ENCODE peak calls at places on chromosomes 7 and 10, in eight cellular contexts. One of them, this sample, is unnamed.
A peak's percentile ranks its signal among the peaks of the same experiment; 100 is the strongest.

GRCh38 chr7:151705744-151706567 is 171.0 kb downstream of the PRKAG2 start:
- DNase-seq in cardiac muscle cell: peak; percentile 82
- DNase-seq in ovary: peak; percentile 65
- DNase-seq in body of pancreas: peak; percentile 59
- DNase-seq in cardiac fibroblast: peak; percentile 68
- DNase-seq in PC-3: peak; percentile 56
- DNase-seq in endothelial cell of umbilical vein: peak; percentile 60
- DNase-seq in dorsolateral prefrontal cortex: no peak
- DNase-seq in this sample: peak; percentile 80

GRCh38 chr7:5282464-5283316 is at the start of gene SLC29A4:
- DNase-seq in cardiac muscle cell: peak; percentile 61
- DNase-seq in ovary: peak; percentile 38
- DNase-seq in body of pancreas: peak; percentile 45
- DNase-seq in cardiac fibroblast: no peak
- DNase-seq in PC-3: peak; percentile 19
- DNase-seq in endothelial cell of umbilical vein: no peak
- DNase-seq in dorsolateral prefrontal cortex: no peak
- DNase-seq in this sample: peak; percentile 21

GRCh38 chr10:99337261-99337905 is 8.2 kb downstream of the CNNM1 start:
- DNase-seq in cardiac muscle cell: peak; percentile 54
- DNase-seq in ovary: no peak
- DNase-seq in body of pancreas: no peak
- DNase-seq in cardiac fibroblast: no peak
- DNase-seq in PC-3: peak; percentile 51
- DNase-seq in endothelial cell of umbilical vein: no peak
- DNase-seq in dorsolateral prefrontal cortex: no peak
- DNase-seq in this sample: no peak

GRCh38 chr10:86687750-86688149 is 19.4 kb downstream of the LDB3 start:
- DNase-seq in cardiac muscle cell: no peak
- DNase-seq in ovary: no peak
- DNase-seq in body of pancreas: no peak
- DNase-seq in cardiac fibroblast: peak; percentile 68
- DNase-seq in PC-3: no peak
- DNase-seq in endothelial cell of umbilical vein: no peak
- DNase-seq in dorsolateral prefrontal cortex: no peak
- DNase-seq in this sample: no peak

GRCh38 chr7:85185355-85186082 is 1.3 kb downstream of the SEMA3D start:
- DNase-seq in cardiac muscle cell: peak; percentile 62
- DNase-seq in ovary: peak; percentile 52
- DNase-seq in body of pancreas: no peak
- DNase-seq in cardiac fibroblast: peak; percentile 60
- DNase-seq in PC-3: peak; percentile 70
- DNase-seq in endothelial cell of umbilical vein: peak; percentile 69
- DNase-seq in dorsolateral prefrontal cortex: no peak
- DNase-seq in this sample: peak; percentile 66

GRCh38 chr10:85045046-85045445 is 716.7 kb downstream of the CCSER2 start:
- DNase-seq in cardiac muscle cell: peak; percentile 12
- DNase-seq in ovary: no peak
- DNase-seq in body of pancreas: no peak
- DNase-seq in cardiac fibroblast: no peak
- DNase-seq in PC-3: no peak
- DNase-seq in endothelial cell of umbilical vein: no peak
- DNase-seq in dorsolateral prefrontal cortex: no peak
- DNase-seq in this sample: no peak

GRCh38 chr10:104104926-104105325 is 17.0 kb upstream of the SFR1 start:
- DNase-seq in cardiac muscle cell: no peak
- DNase-seq in ovary: no peak
- DNase-seq in body of pancreas: no peak
- DNase-seq in cardiac fibroblast: peak; percentile 57
- DNase-seq in PC-3: peak; percentile 81
- DNase-seq in endothelial cell of umbilical vein: no peak
- DNase-seq in dorsolateral prefrontal cortex: no peak
- DNase-seq in this sample: peak; percentile 84

GRCh38 chr10:132699411-132700167 is 86.4 kb downstream of the NKX6-2 start:
- DNase-seq in cardiac muscle cell: no peak
- DNase-seq in ovary: peak; percentile 14
- DNase-seq in body of pancreas: no peak
- DNase-seq in cardiac fibroblast: no peak
- DNase-seq in PC-3: no peak
- DNase-seq in endothelial cell of umbilical vein: no peak
- DNase-seq in dorsolateral prefrontal cortex: peak; percentile 24
- DNase-seq in this sample: no peak

GRCh38 chr7:44306608-44307007 is 18.8 kb downstream of the CAMK2B start:
- DNase-seq in cardiac muscle cell: no peak
- DNase-seq in ovary: no peak
- DNase-seq in body of pancreas: no peak
- DNase-seq in cardiac fibroblast: no peak
- DNase-seq in PC-3: no peak
- DNase-seq in endothelial cell of umbilical vein: no peak
- DNase-seq in dorsolateral prefrontal cortex: no peak
- DNase-seq in this sample: no peak

GRCh38 chr10:16559236-16559773 is 37.6 kb upstream of the C1QL3 start:
- DNase-seq in cardiac muscle cell: no peak
- DNase-seq in ovary: no peak
- DNase-seq in body of pancreas: no peak
- DNase-seq in cardiac fibroblast: no peak
- DNase-seq in PC-3: no peak
- DNase-seq in endothelial cell of umbilical vein: no peak
- DNase-seq in dorsolateral prefrontal cortex: no peak
- DNase-seq in this sample: no peak

GRCh38 chr10:11270135-11270857 is 252.6 kb downstream of the CELF2 start:
- DNase-seq in cardiac muscle cell: peak; percentile 95
- DNase-seq in ovary: peak; percentile 84
- DNase-seq in body of pancreas: peak; percentile 74
- DNase-seq in cardiac fibroblast: peak; percentile 67
- DNase-seq in PC-3: peak; percentile 44
- DNase-seq in endothelial cell of umbilical vein: peak; percentile 81
- DNase-seq in dorsolateral prefrontal cortex: peak; percentile 67
- DNase-seq in this sample: peak; percentile 62

GRCh38 chr10:52720018-52720417 is 52.6 kb downstream of the MBL2 start:
- DNase-seq in cardiac muscle cell: no peak
- DNase-seq in ovary: no peak
- DNase-seq in body of pancreas: no peak
- DNase-seq in cardiac fibroblast: no peak
- DNase-seq in PC-3: peak; percentile 52
- DNase-seq in endothelial cell of umbilical vein: no peak
- DNase-seq in dorsolateral prefrontal cortex: no peak
- DNase-seq in this sample: no peak

GRCh38 chr10:3068968-3069737 is 1.8 kb downstream of the PFKP start:
- DNase-seq in cardiac muscle cell: peak; percentile 66
- DNase-seq in ovary: no peak
- DNase-seq in body of pancreas: no peak
- DNase-seq in cardiac fibroblast: no peak
- DNase-seq in PC-3: no peak
- DNase-seq in endothelial cell of umbilical vein: no peak
- DNase-seq in dorsolateral prefrontal cortex: no peak
- DNase-seq in this sample: no peak

GRCh38 chr10:1573334-1573969 is 163.9 kb downstream of the ADARB2 start:
- DNase-seq in cardiac muscle cell: no peak
- DNase-seq in ovary: no peak
- DNase-seq in body of pancreas: no peak
- DNase-seq in cardiac fibroblast: no peak
- DNase-seq in PC-3: no peak
- DNase-seq in endothelial cell of umbilical vein: no peak
- DNase-seq in dorsolateral prefrontal cortex: peak; percentile 21
- DNase-seq in this sample: no peak

GRCh38 chr10:110208614-110209398 is 1.4 kb downstream of the MXI1 start:
- DNase-seq in cardiac muscle cell: peak; percentile 51
- DNase-seq in ovary: peak; percentile 54
- DNase-seq in body of pancreas: peak; percentile 49
- DNase-seq in cardiac fibroblast: peak; percentile 39
- DNase-seq in PC-3: peak; percentile 27
- DNase-seq in endothelial cell of umbilical vein: peak; percentile 10
- DNase-seq in dorsolateral prefrontal cortex: peak; percentile 48
- DNase-seq in this sample: peak; percentile 54
- TF ChIP-seq CTCF in cardiac muscle cell: peak; percentile 19
- TF ChIP-seq CTCF in ovary: no peak
- TF ChIP-seq CTCF in body of pancreas: no peak
- TF ChIP-seq CTCF in cardiac fibroblast: peak; percentile 2
- TF ChIP-seq CTCF in PC-3: no peak
- TF ChIP-seq CTCF in endothelial cell of umbilical vein: peak; percentile 0
- TF ChIP-seq CTCF in dorsolateral prefrontal cortex: no peak
- TF ChIP-seq CTCF in this sample: no peak

GRCh38 chr7:22586806-22587180 is 86.8 kb upstream of the STEAP1B start:
- DNase-seq in cardiac muscle cell: peak; percentile 67
- DNase-seq in ovary: no peak
- DNase-seq in body of pancreas: no peak
- DNase-seq in cardiac fibroblast: peak; percentile 74
- DNase-seq in PC-3: peak; percentile 63
- DNase-seq in endothelial cell of umbilical vein: no peak
- DNase-seq in dorsolateral prefrontal cortex: no peak
- DNase-seq in this sample: peak; percentile 57

GRCh38 chr7:22588396-22588795 is 88.4 kb upstream of the STEAP1B start:
- DNase-seq in cardiac muscle cell: no peak
- DNase-seq in ovary: no peak
- DNase-seq in body of pancreas: no peak
- DNase-seq in cardiac fibroblast: no peak
- DNase-seq in PC-3: no peak
- DNase-seq in endothelial cell of umbilical vein: peak; percentile 17
- DNase-seq in dorsolateral prefrontal cortex: no peak
- DNase-seq in this sample: no peak

GRCh38 chr7:22584179-22584578 is 84.2 kb upstream of the STEAP1B start:
- DNase-seq in cardiac muscle cell: peak; percentile 48
- DNase-seq in ovary: no peak
- DNase-seq in body of pancreas: no peak
- DNase-seq in cardiac fibroblast: no peak
- DNase-seq in PC-3: no peak
- DNase-seq in endothelial cell of umbilical vein: no peak
- DNase-seq in dorsolateral prefrontal cortex: no peak
- DNase-seq in this sample: no peak

GRCh38 chr7:22587322-22587721 is 87.3 kb upstream of the STEAP1B start:
- DNase-seq in cardiac muscle cell: no peak
- DNase-seq in ovary: no peak
- DNase-seq in body of pancreas: no peak
- DNase-seq in cardiac fibroblast: peak; percentile 27
- DNase-seq in PC-3: no peak
- DNase-seq in endothelial cell of umbilical vein: peak; percentile 91
- DNase-seq in dorsolateral prefrontal cortex: no peak
- DNase-seq in this sample: peak; percentile 62

DNA sequence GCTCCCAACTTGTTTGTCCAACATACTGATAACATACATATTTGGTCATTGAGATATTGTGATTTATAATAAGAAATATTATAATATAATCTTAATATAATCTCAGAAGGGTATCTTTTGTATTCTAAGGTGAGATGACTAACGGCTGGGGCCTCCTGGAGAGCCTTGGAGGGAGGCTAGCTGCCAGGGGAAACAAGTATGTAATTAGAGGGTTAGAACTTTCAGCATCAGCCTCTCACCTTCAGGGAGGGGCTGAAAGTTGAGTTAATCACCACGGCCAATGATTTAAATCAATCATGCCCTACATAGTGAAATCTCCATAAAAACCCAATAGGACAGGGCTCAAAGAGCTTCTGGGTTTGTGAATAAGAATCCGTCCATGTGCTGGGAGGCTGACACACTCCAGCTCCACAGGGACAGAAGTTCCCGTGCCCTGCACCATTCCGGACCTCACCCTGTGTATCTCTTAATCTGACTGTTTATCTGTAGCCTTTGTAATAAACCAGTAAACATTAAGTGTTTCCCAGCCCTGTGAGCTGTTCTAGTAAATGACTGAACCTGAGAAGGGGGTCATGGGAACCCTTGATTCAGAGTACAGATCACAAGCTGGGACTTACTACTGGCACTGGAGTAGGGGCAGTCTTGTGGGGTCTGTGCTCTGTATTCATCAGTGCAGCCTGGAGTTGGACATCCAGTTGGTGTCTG is 86.3 kb upstream of the STEAP1B start:
- DNase-seq in cardiac muscle cell: no peak
- DNase-seq in ovary: no peak
- DNase-seq in body of pancreas: no peak
- DNase-seq in cardiac fibroblast: no peak
- DNase-seq in PC-3: peak; percentile 8
- DNase-seq in endothelial cell of umbilical vein: peak; percentile 74
- DNase-seq in dorsolateral prefrontal cortex: no peak
- DNase-seq in this sample: no peak
- H3K4me3 ChIP-seq in cardiac muscle cell: no peak overlapping the region
- H3K4me3 ChIP-seq in ovary: no peak overlapping the region
- H3K4me3 ChIP-seq in body of pancreas: no peak overlapping the region
- H3K4me3 ChIP-seq in cardiac fibroblast: no peak overlapping the region
- H3K4me3 ChIP-seq in PC-3: no peak overlapping the region
- H3K4me3 ChIP-seq in endothelial cell of umbilical vein: no peak overlapping the region
- H3K4me3 ChIP-seq in dorsolateral prefrontal cortex: no peak overlapping the region
- H3K4me3 ChIP-seq in this sample: no peak overlapping the region

DNA sequence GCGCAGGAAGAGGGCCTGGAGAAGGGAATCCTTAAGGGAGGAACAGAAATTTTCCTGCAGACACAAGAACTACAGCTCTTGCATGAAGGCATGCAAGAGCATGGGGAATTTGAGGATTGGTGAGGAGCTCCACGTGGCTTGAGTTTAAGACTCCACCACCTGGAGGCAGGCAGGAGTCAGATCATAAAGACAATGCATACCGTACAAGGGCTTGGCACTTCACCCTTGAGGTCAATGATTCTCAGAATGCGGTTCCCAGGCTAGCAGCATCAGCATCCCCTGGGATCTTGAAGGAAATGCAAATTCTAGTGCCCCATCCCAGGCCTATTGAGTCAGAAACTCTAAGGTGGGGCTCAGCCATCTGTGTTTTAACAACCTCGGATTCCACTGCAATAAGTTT is 143.8 kb downstream of the C7orf25 start:
- DNase-seq in cardiac muscle cell: no peak
- DNase-seq in ovary: no peak
- DNase-seq in body of pancreas: no peak
- DNase-seq in cardiac fibroblast: peak; percentile 6
- DNase-seq in PC-3: no peak
- DNase-seq in endothelial cell of umbilical vein: no peak
- DNase-seq in dorsolateral prefrontal cortex: no peak
- DNase-seq in this sample: no peak
- TF ChIP-seq CTCF in cardiac muscle cell: no peak
- TF ChIP-seq CTCF in ovary: no peak
- TF ChIP-seq CTCF in body of pancreas: no peak
- TF ChIP-seq CTCF in cardiac fibroblast: no peak
- TF ChIP-seq CTCF in PC-3: no peak
- TF ChIP-seq CTCF in endothelial cell of umbilical vein: no peak
- TF ChIP-seq CTCF in dorsolateral prefrontal cortex: no peak
- TF ChIP-seq CTCF in this sample: no peak

DNA sequence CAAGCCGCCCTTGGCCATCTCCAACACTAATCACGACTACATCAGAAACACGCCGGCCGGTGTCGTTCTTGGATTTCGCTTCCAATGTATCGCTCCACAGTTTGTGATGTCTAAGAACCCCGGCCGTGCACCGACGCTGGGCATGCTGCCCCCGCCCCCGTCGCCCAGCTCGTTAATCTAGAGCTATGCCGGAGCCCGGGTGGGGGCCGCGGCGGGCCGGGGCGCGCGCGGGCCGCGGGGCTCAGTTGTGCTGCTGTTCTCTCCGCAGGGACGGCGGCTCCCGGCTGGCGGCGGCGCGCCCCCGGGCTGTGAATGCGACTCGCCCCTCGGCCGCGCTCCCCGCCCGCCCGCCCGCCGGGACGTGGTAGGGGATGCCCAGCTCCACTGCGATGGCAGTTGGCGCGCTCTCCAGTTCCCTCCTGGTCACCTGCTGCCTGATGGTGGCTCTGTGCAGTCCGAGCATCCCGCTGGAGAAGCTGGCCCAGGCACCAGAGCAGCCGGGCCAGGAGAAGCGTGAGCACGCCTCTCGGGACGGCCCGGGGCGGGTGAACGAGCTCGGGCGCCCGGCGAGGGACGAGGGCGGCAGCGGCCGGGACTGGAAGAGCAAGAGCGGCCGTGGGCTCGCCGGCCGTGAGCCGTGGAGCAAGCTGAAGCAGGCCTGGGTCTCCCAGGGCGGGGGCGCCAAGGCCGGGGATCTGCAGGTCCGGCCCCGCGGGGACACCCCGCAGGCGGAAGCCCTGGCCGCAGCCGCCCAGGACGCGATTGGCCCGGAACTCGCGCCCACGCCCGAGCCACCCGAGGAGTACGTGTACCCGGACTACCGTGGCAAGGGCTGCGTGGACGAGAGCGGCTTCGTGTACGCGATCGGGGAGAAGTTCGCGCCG is 1.9 kb downstream of the VWC2 start:
- DNase-seq in cardiac muscle cell: peak; percentile 60
- DNase-seq in ovary: peak; percentile 24
- DNase-seq in body of pancreas: no peak
- DNase-seq in cardiac fibroblast: no peak
- DNase-seq in PC-3: no peak
- DNase-seq in endothelial cell of umbilical vein: no peak
- DNase-seq in dorsolateral prefrontal cortex: no peak
- DNase-seq in this sample: no peak
- H3K4me3 ChIP-seq in cardiac muscle cell: peak overlapping the region; percentile 80
- H3K4me3 ChIP-seq in ovary: peak overlapping the region; percentile 57
- H3K4me3 ChIP-seq in body of pancreas: no peak overlapping the region
- H3K4me3 ChIP-seq in cardiac fibroblast: no peak overlapping the region
- H3K4me3 ChIP-seq in PC-3: no peak overlapping the region
- H3K4me3 ChIP-seq in endothelial cell of umbilical vein: no peak overlapping the region
- H3K4me3 ChIP-seq in dorsolateral prefrontal cortex: peak overlapping the region; percentile 55
- H3K4me3 ChIP-seq in this sample: no peak overlapping the region